ENCODE peak calls at places on chromosome 10, in nine cellular contexts. Y is iris pigment epithelial cell; Z is HCEC 1CT; D is left ventricle myocardium inferior; K is transverse colon; F is activated T-cell treated with anti-CD3 and anti-CD28 coated beads for 24 hours; H is activated T-helper 9 cell treated with anti-CD3 and anti-CD28 coated beads, Interleukin-2, amount 50 U/mL, for 16 hours; A is HEK293T; U is A549. N is an unnamed sample.

GRCh38 chr10:3806603-3807002 is 21.6 kb upstream of the KLF6 start:
- DNase-seq in Y (peak), Z (peak), D (no peak), K (peak), F (no peak), H (no peak), A (no peak), U (no peak), N (no peak)

GRCh38 chr10:117609095-117609821 is 66.7 kb downstream of the EMX2 start:
- DNase-seq in Y (peak), Z (peak), D (peak), K (no peak), F (no peak), H (no peak), A (no peak), U (peak), N (peak)

GRCh38 chr10:104281694-104282093 is 12.7 kb downstream of the GSTO2 start:
- DNase-seq in Y (no peak), Z (no peak), D (no peak), K (no peak), F (no peak), H (no peak), A (no peak), U (no peak), N (no peak)

GRCh38 chr10:70925377-70926214 is 37.2 kb upstream of the PCBD1 start:
- DNase-seq in Y (peak), Z (no peak), D (peak), K (peak), F (peak), H (peak), A (peak), U (peak), N (peak)

GRCh38 chr10:42970451-42971250 is 106.2 kb upstream of the RET start:
- DNase-seq in Y (no peak), Z (no peak), D (no peak), K (no peak), F (no peak), H (no peak), A (no peak), U (no peak), N (peak)

GRCh38 chr10:24916365-24916764 is 36.0 kb downstream of the PRTFDC1 start:
- DNase-seq in Y (no peak), Z (no peak), D (no peak), K (no peak), F (no peak), H (no peak), A (no peak), U (no peak), N (no peak)

GRCh38 chr10:5094265-5095205 is at the start of gene AKR1C3:
- DNase-seq in Y (peak), Z (peak), D (no peak), K (no peak), F (no peak), H (no peak), A (peak), U (peak), N (no peak)

GRCh38 chr10:62154231-62154630 is 114.4 kb downstream of the RTKN2 start:
- DNase-seq in Y (no peak), Z (no peak), D (no peak), K (peak), F (no peak), H (no peak), A (no peak), U (no peak), N (no peak)

GRCh38 chr10:93235686-93236085 is 162.0 kb downstream of the CYP26A1 start:
- DNase-seq in Y (peak), Z (peak), D (no peak), K (no peak), F (no peak), H (no peak), A (no peak), U (no peak), N (no peak)

GRCh38 chr10:77459905-77460304 is 177.7 kb downstream of the KCNMA1 start:
- DNase-seq in Y (no peak), Z (no peak), D (no peak), K (no peak), F (no peak), H (no peak), A (no peak), U (no peak), N (no peak)

GRCh38 chr10:89887830-89888229 is 186.4 kb downstream of the KIF20B start:
- DNase-seq in Y (peak), Z (no peak), D (no peak), K (no peak), F (no peak), H (no peak), A (no peak), U (no peak), N (peak)

GRCh38 chr10:3898821-3899220 is 113.8 kb upstream of the KLF6 start:
- DNase-seq in Y (no peak), Z (no peak), D (no peak), K (no peak), F (no peak), H (no peak), A (no peak), U (no peak), N (no peak)

GRCh38 chr10:125216309-125216708 is 55.9 kb upstream of the CTBP2 start:
- DNase-seq in Y (no peak), Z (no peak), D (no peak), K (no peak), F (no peak), H (no peak), A (no peak), U (no peak), N (no peak)

GRCh38 chr10:70887804-70888800 is at the start of gene PCBD1:
- DNase-seq in Y (peak), Z (peak), D (peak), K (peak), F (peak), H (peak), A (peak), U (peak), N (peak)

GRCh38 chr10:86339226-86339865 is 27.2 kb downstream of the GRID1 start:
- DNase-seq in Y (no peak), Z (no peak), D (no peak), K (no peak), F (no peak), H (no peak), A (no peak), U (no peak), N (no peak)

GRCh38 chr10:84333864-84334451 is 5.6 kb downstream of the CCSER2 start:
- DNase-seq in Y (peak), Z (peak), D (no peak), K (no peak), F (peak), H (peak), A (no peak), U (no peak), N (no peak)